ENCODE peak calls at places on chromosomes 6 and 20, in nine cellular contexts. I is astrocyte of the spinal cord; F is CD8-positive, alpha-beta T cell; W is tibial nerve; R is stomach; T is tibial artery; X is WERI-Rb-1; K is nephron progenitor cell; A is HFFc6. S is an unnamed sample.

GRCh38 chr20:24289737-24290481 is 179.5 kb upstream of the SYNDIG1 start:
- DNase-seq in I (no peak), F (no peak), W (no peak), R (no peak), T (no peak), X (no peak), K (no peak), A (no peak), S (no peak)

GRCh38 chr6:87151786-87152527 is 3.4 kb upstream of the ZNF292 start:
- DNase-seq in I (peak), F (peak), W (peak), R (peak), T (peak), X (peak), K (peak), A (peak), S (peak)

GRCh38 chr6:68572525-68572924 is 62.6 kb upstream of the ADGRB3 start:
- DNase-seq in I (peak), F (no peak), W (no peak), R (no peak), T (no peak), X (peak), K (peak), A (no peak), S (peak)

GRCh38 chr6:39923394-39923793 is 10.9 kb downstream of the MOCS1 start:
- DNase-seq in I (no peak), F (no peak), W (no peak), R (peak), T (peak), X (no peak), K (no peak), A (no peak), S (no peak)

GRCh38 chr6:37850728-37851285 is 31.3 kb downstream of the ZFAND3 start:
- DNase-seq in I (no peak), F (no peak), W (no peak), R (no peak), T (no peak), X (no peak), K (no peak), A (no peak), S (no peak)

GRCh38 chr6:117484052-117484646 is 1.7 kb downstream of the DCBLD1 start:
- DNase-seq in I (no peak), F (no peak), W (no peak), R (no peak), T (no peak), X (no peak), K (no peak), A (no peak), S (no peak)

GRCh38 chr20:19673575-19673974 is 84.5 kb upstream of the RIN2 start:
- DNase-seq in I (no peak), F (no peak), W (no peak), R (no peak), T (no peak), X (no peak), K (no peak), A (peak), S (no peak)

GRCh38 chr6:27280540-27281000 is 31.5 kb downstream of the POM121L2 start:
- DNase-seq in I (no peak), F (no peak), W (no peak), R (no peak), T (no peak), X (no peak), K (peak), A (no peak), S (peak)

GRCh38 chr6:18302561-18303439 is 38.5 kb upstream of the DEK start:
- DNase-seq in I (peak), F (no peak), W (no peak), R (no peak), T (no peak), X (peak), K (no peak), A (no peak), S (no peak)

GRCh38 chr6:45112711-45113110 is 215.4 kb upstream of the RUNX2 start:
- DNase-seq in I (peak), F (no peak), W (no peak), R (no peak), T (no peak), X (no peak), K (no peak), A (no peak), S (no peak)

GRCh38 chr20:48064929-48065328 is 279.6 kb upstream of the SULF2 start:
- DNase-seq in I (peak), F (no peak), W (no peak), R (no peak), T (no peak), X (no peak), K (no peak), A (peak), S (no peak)

GRCh38 chr6:11280394-11280793 is 47.9 kb upstream of the NEDD9 start:
- DNase-seq in I (no peak), F (no peak), W (no peak), R (no peak), T (no peak), X (no peak), K (no peak), A (no peak), S (no peak)

GRCh38 chr6:169161572-169162167 is 92.0 kb downstream of the THBS2 start:
- DNase-seq in I (no peak), F (no peak), W (no peak), R (no peak), T (peak), X (no peak), K (no peak), A (no peak), S (no peak)

DNA sequence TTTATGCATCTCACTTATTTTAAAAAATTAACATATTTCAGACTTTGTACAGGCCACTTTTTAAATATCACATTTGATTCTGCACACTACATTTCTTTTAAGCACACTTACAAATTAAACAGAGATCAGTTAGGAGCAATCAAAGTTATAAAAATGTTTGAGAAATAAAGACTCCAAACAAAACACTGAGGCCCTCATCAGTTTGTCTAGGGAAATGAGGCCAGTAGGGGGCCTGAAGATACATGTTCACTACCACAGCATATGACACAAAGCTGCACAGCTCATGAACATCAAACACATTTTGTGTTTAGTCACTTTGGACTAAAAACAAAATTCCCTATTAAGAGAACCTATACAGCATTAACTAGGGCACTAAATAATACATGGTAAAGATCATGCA is 180.5 kb downstream of the PDE7B start:
- DNase-seq in I (peak), F (no peak), W (peak), R (no peak), T (no peak), X (peak), K (no peak), A (peak), S (peak)
- TF ChIP-seq CTCF in I (peak), F (peak), W (no peak), R (no peak), T (peak), X (peak), K (peak), A (peak), S (peak)

GRCh38 chr20:53594068-53595017 is 704 bp upstream of the ZNF217 start:
- DNase-seq in I (peak), F (peak), W (peak), R (peak), T (peak), X (peak), K (peak), A (peak), S (peak)
- TF ChIP-seq CTCF in I (no peak), F (no peak), W (peak), R (no peak), T (no peak), X (peak), K (no peak), A (peak), S (peak)

DNA sequence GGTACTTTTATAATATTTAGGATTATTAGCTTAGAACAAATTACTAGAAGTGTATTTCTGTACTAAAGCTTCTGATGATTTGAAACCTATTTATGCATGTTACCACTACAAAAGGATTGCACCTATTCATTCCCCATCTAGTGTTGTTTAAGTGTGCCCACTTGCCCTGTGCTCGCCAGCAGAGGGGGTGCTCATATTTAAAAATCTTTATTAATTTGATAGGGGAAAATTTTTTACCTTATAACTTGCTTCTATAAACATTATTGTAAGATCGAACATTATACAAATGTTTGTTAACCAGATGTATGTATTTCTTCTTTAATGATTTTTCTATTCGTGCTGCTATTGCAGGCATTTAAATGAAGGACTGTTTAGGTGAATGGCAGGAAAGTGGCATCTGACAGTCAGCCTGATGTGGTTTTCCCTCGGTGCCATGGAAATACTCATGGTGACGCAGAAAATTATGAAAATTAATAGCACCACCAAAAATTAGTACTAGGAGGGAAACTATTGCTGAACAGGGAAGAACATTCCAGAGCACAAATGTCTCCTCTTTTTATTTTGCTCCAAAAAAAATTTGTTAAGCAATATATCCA is 44.1 kb upstream of the FNDC1 start:
- DNase-seq in I (no peak), F (no peak), W (no peak), R (no peak), T (no peak), X (no peak), K (no peak), A (no peak), S (no peak)
- TF ChIP-seq CTCF in I (peak), F (peak), W (no peak), R (no peak), T (no peak), X (no peak), K (no peak), A (peak), S (peak)

GRCh38 chr6:22569281-22570184 is at the start of gene HDGFL1:
- DNase-seq in I (no peak), F (no peak), W (no peak), R (no peak), T (no peak), X (no peak), K (no peak), A (no peak), S (no peak)
- TF ChIP-seq CTCF in I (no peak), F (no peak), W (no peak), R (no peak), T (no peak), X (no peak), K (no peak), A (no peak), S (no peak)

DNA sequence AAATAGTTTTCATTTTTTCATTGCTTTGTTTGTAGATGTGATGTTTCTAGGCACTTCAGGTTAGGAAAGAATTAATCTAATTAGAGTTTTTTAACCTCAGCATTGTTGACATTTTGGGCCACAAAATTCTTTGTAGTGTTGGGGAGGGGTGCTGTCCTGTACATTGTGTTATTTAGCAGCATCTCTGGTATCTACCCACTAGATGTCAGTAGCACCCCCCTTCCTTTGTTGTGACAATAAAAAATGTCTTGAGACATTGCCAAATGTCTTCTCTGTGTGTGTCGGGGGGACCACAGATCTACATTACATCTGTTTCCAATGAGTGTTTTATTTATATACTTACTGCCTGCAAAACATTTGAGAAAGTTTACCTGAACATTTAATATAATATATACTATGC is 45.6 kb downstream of the EYA4 start:
- DNase-seq in I (peak), F (no peak), W (no peak), R (no peak), T (no peak), X (no peak), K (no peak), A (no peak), S (peak)
- TF ChIP-seq CTCF in I (peak), F (no peak), W (no peak), R (no peak), T (no peak), X (peak), K (peak), A (peak), S (peak)

GRCh38 chr6:4220619-4221018 is 85.2 kb upstream of the ECI2 start:
- DNase-seq in I (no peak), F (no peak), W (no peak), R (no peak), T (no peak), X (no peak), K (no peak), A (no peak), S (no peak)

GRCh38 chr6:4224082-4224978 is 89.0 kb upstream of the ECI2 start:
- DNase-seq in I (peak), F (no peak), W (no peak), R (no peak), T (no peak), X (peak), K (no peak), A (peak), S (no peak)

DNA sequence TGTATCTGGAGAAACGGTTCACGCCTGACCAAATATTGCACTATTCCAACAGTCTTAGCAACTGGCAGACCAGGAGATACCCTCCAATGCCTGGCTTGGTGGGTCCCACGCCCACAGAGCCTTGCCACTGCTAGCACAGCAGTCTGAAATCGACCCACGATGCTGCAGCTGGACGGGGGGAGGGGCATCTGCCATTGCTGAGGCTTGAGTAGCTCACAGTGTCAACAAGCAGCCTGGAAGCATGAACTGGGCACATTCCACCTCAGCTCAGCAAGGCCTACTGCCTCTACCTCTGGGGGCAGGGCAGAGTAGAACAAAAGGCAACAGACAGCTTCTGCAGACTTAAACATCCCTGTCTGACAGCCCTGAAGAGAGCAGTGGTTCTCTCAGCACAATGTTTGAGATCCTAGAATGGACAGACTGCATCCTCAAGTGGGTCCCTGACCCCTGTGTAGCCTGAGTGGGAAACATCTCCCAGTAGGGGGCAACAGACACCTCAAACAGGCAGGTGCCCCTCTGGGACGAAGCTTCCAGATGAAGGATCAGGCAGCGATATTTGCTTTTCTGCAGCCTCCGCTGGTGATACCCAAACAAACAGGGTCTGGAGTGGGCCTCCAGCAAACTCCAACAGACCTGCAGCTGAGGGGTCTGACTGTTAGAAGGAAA is 90.0 kb upstream of the ECI2 start:
- DNase-seq in I (peak), F (no peak), W (no peak), R (no peak), T (no peak), X (peak), K (peak), A (no peak), S (no peak)
- TF ChIP-seq CTCF in I (peak), F (no peak), W (no peak), R (no peak), T (no peak), X (peak), K (peak), A (peak), S (no peak)

GRCh38 chr6:118896339-118897136 is 2.6 kb downstream of the ASF1A start:
- DNase-seq in I (peak), F (no peak), W (no peak), R (no peak), T (no peak), X (no peak), K (no peak), A (peak), S (no peak)
- TF ChIP-seq CTCF in I (peak), F (peak), W (no peak), R (no peak), T (peak), X (no peak), K (peak), A (peak), S (peak)

S was measured in endothelial cell.